ENCODE peak calls at places on chromosomes 13 and 19, in five cellular contexts. E is HEK293T, F is SK-N-SH, I is HepG2, G is K562. V is an unnamed sample.

GRCh38 chr19:18167975-18168645 is 5.5 kb upstream of the IFI30 start:
- DNase-seq in I (no peak), F (peak; percentile 94), E (peak; percentile 82), G (peak; percentile 80), V (no peak)

GRCh38 chr19:30587869-30588268 is 215.7 kb downstream of the ZNF536 start:
- DNase-seq in I (no peak), E (no peak), G (no peak), F (no peak), V (no peak)

GRCh38 chr19:40461669-40462221 is 3.8 kb downstream of the BLVRB start:
- DNase-seq in G (no peak), E (no peak), I (peak; percentile 59), F (no peak), V (peak; percentile 61)

GRCh38 chr19:35120492-35120891 is 4.9 kb downstream of the FXYD3 start:
- DNase-seq in I (no peak), F (no peak), E (no peak), G (no peak), V (no peak)

GRCh38 chr13:41696163-41697003 is 239.0 kb downstream of the RGCC start:
- DNase-seq in I (peak; percentile 2), E (peak; percentile 39), F (no peak), G (no peak), V (no peak)

GRCh38 chr19:47507924-47508553 is 6.8 kb downstream of the NAPA start:
- DNase-seq in G (no peak), I (no peak), F (no peak), E (no peak), V (no peak)

GRCh38 chr19:9705836-9706235 is 30.9 kb upstream of the ZNF562 start:
- DNase-seq in F (no peak), E (no peak), I (no peak), G (no peak), V (no peak)

GRCh38 chr13:35470671-35471465 is 5.6 kb downstream of the MAB21L1 start:
- DNase-seq in F (peak; percentile 80), I (no peak), G (no peak), E (no peak), V (no peak)

GRCh38 chr19:44857837-44858236 is 11.7 kb downstream of the NECTIN2 start:
- DNase-seq in F (no peak), E (no peak), G (no peak), I (no peak), V (no peak)

GRCh38 chr13:98202026-98202425 is 25.0 kb upstream of the RNF113B start:
- DNase-seq in I (peak; percentile 59), G (no peak), E (no peak), F (no peak), V (peak; percentile 17)

GRCh38 chr13:104984296-104984818 is 1551.1 kb downstream of the EFNB2 start:
- DNase-seq in E (no peak), G (no peak), I (no peak), F (peak; percentile 8), V (peak; percentile 92)

GRCh38 chr19:39679056-39679790 is 23.5 kb downstream of the LGALS16 start:
- DNase-seq in E (no peak), G (no peak), F (no peak), I (no peak), V (peak; percentile 86)

GRCh38 chr19:19434483-19435045 is 29.1 kb downstream of the GATAD2A start:
- DNase-seq in F (no peak), G (no peak), I (no peak), E (no peak), V (no peak)

GRCh38 chr19:24069907-24070657 is 16.9 kb upstream of the ZNF254 start:
- DNase-seq in I (no peak), G (no peak), E (no peak), F (no peak), V (no peak)

GRCh38 chr13:113489171-113489548 is 1.4 kb downstream of the DCUN1D2 start:
- DNase-seq in G (no peak), I (peak; percentile 16), E (no peak), F (no peak), V (no peak)

GRCh38 chr13:41061914-41062837 is 867 bp downstream of the WBP4 start:
- DNase-seq in I (no peak), F (no peak), G (peak; percentile 52), E (peak; percentile 57), V (no peak)

GRCh38 chr13:83515267-83515666 is 367.0 kb downstream of the SLITRK1 start:
- DNase-seq in E (no peak), I (no peak), G (no peak), F (no peak), V (no peak)

GRCh38 chr13:111614613-111615012 is 294.2 kb downstream of the TEX29 start:
- DNase-seq in G (no peak), E (no peak), I (no peak), F (no peak), V (no peak)

GRCh38 chr19:19319725-19320361 is 466 bp downstream of the SUGP1 start:
- DNase-seq in G (no peak), I (no peak), F (peak; percentile 24), E (no peak), V (no peak)

GRCh38 chr13:79393564-79394249 is 12.3 kb downstream of the RBM26 start:
- DNase-seq in F (no peak), I (peak; percentile 93), G (no peak), E (peak; percentile 62), V (no peak)

DNA sequence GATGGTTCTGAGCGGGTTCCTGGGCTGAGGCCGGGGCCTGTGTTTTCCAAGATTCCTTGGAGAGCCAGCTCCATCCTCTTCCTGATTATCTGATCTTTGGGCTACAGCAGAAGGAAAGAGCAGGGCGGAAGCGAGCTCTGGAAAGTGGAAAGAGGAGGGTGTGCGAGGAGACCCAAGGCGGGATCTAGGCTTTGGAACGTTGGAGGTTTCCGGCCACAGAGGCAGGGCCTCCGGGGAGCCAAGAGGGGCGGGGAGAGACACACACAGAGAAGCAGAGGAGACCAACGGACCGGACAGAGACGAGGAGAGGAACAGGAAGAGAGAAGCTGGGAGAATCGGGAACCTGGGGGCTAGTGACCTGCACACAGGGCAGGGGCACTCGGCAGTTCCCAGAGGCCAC is at the start of gene CLEC11A:
- DNase-seq in I (no peak), E (no peak), F (no peak), G (no peak), V (no peak)
- TF ChIP-seq FOXM1 in I (no peak), E (no peak), F (no peak), G (no peak), V (no peak)

GRCh38 chr19:3129112-3129511 is 6.7 kb upstream of the GNA15 start:
- DNase-seq in F (no peak), I (peak; percentile 35), E (no peak), G (no peak), V (no peak)

GRCh38 chr19:3124630-3125029 is 11.2 kb upstream of the GNA15 start:
- DNase-seq in I (no peak), F (no peak), G (no peak), E (no peak), V (no peak)

GRCh38 chr19:3123088-3123721 is 12.6 kb upstream of the GNA15 start:
- DNase-seq in E (no peak), F (no peak), I (no peak), G (no peak), V (no peak)

GRCh38 chr19:3123956-3124355 is 11.9 kb upstream of the GNA15 start:
- DNase-seq in I (no peak), F (no peak), G (no peak), E (no peak), V (no peak)

DNA sequence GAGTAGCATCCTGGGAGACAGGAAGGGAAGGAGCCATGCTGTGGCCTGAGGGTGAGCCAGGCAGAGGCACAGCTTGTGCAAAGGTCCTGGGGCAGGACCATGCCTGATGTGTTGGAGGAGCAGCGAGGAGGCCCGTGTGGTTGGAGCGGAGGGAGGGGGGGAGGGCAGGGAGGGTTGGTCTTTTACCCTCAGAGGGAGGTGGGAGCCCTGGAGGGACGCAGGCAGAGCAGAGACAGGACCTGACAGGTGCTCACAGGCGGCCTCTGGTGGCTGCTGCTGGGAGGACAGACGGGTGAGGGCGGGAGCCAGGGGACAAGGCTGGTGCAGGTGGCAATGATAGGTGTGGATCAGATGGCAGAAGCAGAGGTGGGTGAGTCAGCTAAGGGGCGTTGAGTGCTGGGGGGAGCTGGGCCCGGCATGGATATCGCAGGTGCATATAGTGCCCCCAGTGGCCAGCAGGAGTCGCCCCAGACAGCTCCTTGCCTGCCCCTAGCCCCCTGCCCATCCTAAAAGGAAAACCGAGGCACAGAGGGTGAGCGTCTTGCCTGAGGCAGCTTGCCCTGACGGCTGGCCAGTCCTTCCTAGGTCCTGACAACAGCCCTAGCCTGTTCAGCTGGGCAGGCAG is 9.8 kb upstream of the GNA15 start:
- DNase-seq in G (peak; percentile 77), E (peak; percentile 79), I (peak; percentile 43), F (peak; percentile 87), V (no peak)
- TF ChIP-seq FOXM1 in G (no peak), E (no peak), I (no peak), F (no peak), V (no peak)

GRCh38 chr13:30156826-30157615 is 150.3 kb downstream of the KATNAL1 start:
- DNase-seq in E (no peak), G (no peak), I (no peak), F (no peak), V (no peak)

GRCh38 chr13:30156270-30156669 is 151.1 kb downstream of the KATNAL1 start:
- DNase-seq in I (no peak), E (no peak), G (no peak), F (no peak), V (no peak)

GRCh38 chr13:30154931-30155330 is 152.4 kb downstream of the KATNAL1 start:
- DNase-seq in F (no peak), I (no peak), E (no peak), G (no peak), V (no peak)

GRCh38 chr13:30153871-30154426 is 153.4 kb downstream of the KATNAL1 start:
- DNase-seq in F (no peak), G (no peak), I (no peak), E (no peak), V (no peak)

GRCh38 chr13:30154531-30154930 is 152.8 kb downstream of the KATNAL1 start:
- DNase-seq in G (no peak), I (no peak), F (no peak), E (no peak), V (no peak)
- TF ChIP-seq FOXM1 in G (no peak), I (no peak), F (no peak), E (no peak), V (no peak)

GRCh38 chr13:73718248-73718647 is 416.0 kb downstream of the KLF12 start:
- DNase-seq in I (no peak), G (no peak), F (no peak), E (no peak), V (no peak)

GRCh38 chr13:73722120-73722519 is 412.1 kb downstream of the KLF12 start:
- DNase-seq in F (peak; percentile 29), G (no peak), I (peak; percentile 5), E (no peak), V (peak; percentile 39)

GRCh38 chr13:73717632-73718031 is 416.6 kb downstream of the KLF12 start:
- DNase-seq in E (no peak), I (no peak), F (peak; percentile 16), G (no peak), V (no peak)

GRCh38 chr13:73721571-73721970 is 412.6 kb downstream of the KLF12 start:
- DNase-seq in I (no peak), E (no peak), F (no peak), G (no peak), V (no peak)

DNA sequence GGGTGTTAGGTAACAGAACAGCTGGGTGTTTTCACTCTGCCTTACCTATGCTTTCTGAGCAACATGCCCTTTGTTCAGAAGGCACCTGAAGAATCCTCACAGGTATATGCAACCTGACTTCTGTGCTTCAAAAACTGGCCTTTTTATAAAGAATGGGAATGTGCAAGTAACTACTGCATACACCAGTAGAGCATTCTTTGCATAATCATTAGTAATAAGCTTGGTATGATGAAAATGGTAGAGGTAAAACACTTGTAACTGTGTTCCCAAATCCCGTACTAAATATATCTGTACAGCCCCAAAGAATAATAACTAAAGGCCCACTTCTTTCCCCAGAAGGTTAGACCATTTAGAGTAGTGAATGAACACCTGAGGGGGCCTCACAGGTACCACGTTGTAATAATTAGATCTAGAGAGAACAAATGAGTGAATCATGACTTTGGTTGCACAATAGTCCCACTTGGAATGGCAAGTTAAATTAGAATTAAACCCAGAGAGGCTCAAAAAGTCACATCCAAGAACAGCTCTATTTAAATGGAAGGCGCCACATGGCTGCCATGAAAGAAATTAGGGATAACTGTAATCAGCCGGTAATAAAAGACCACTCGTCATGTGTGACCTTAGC is 413.9 kb downstream of the KLF12 start:
- DNase-seq in G (no peak), I (no peak), E (no peak), F (no peak), V (no peak)
- TF ChIP-seq FOXM1 in G (no peak), I (no peak), E (no peak), F (no peak), V (no peak)